ENCODE peak calls at places on chromosomes 11 and 22, in seven cellular contexts. One of them, this sample, is unnamed.

GRCh38 chr11:96341237-96342130 is 1.5 kb downstream of the MAML2 start:
- DNase-seq in upper lobe of right lung: peak
- DNase-seq in fibroblast of pulmonary artery: peak
- DNase-seq in foreskin fibroblast: no peak
- DNase-seq in H9: peak
- DNase-seq in esophagus squamous epithelium: no peak
- DNase-seq in uterus: peak
- DNase-seq in this sample: peak

GRCh38 chr11:25351091-25351803 is 854.4 kb downstream of the LUZP2 start:
- DNase-seq in fibroblast of pulmonary artery: no peak
- DNase-seq in foreskin fibroblast: no peak
- DNase-seq in esophagus squamous epithelium: no peak
- DNase-seq in H9: no peak
- DNase-seq in upper lobe of right lung: no peak
- DNase-seq in uterus: no peak
- DNase-seq in this sample: no peak

GRCh38 chr11:102843474-102843873 is at the start of gene MMP3:
- DNase-seq in upper lobe of right lung: no peak
- DNase-seq in foreskin fibroblast: peak
- DNase-seq in uterus: no peak
- DNase-seq in H9: no peak
- DNase-seq in fibroblast of pulmonary artery: no peak
- DNase-seq in esophagus squamous epithelium: no peak
- DNase-seq in this sample: no peak

GRCh38 chr11:10285148-10285802 is 8.7 kb downstream of the SBF2 start:
- DNase-seq in uterus: no peak
- DNase-seq in foreskin fibroblast: no peak
- DNase-seq in H9: no peak
- DNase-seq in fibroblast of pulmonary artery: peak
- DNase-seq in upper lobe of right lung: no peak
- DNase-seq in esophagus squamous epithelium: no peak
- DNase-seq in this sample: no peak

GRCh38 chr11:129115652-129116585 is 76.2 kb downstream of the ARHGAP32 start:
- DNase-seq in H9: no peak
- DNase-seq in fibroblast of pulmonary artery: peak
- DNase-seq in upper lobe of right lung: no peak
- DNase-seq in uterus: no peak
- DNase-seq in esophagus squamous epithelium: no peak
- DNase-seq in foreskin fibroblast: peak
- DNase-seq in this sample: no peak

GRCh38 chr22:29938285-29938693 is 55.3 kb downstream of the MTMR3 start:
- DNase-seq in esophagus squamous epithelium: no peak
- DNase-seq in H9: no peak
- DNase-seq in upper lobe of right lung: no peak
- DNase-seq in fibroblast of pulmonary artery: no peak
- DNase-seq in foreskin fibroblast: no peak
- DNase-seq in uterus: no peak
- DNase-seq in this sample: no peak

GRCh38 chr11:32891657-32892354 is 805 bp upstream of the QSER1 start:
- DNase-seq in uterus: no peak
- DNase-seq in esophagus squamous epithelium: no peak
- DNase-seq in upper lobe of right lung: no peak
- DNase-seq in foreskin fibroblast: no peak
- DNase-seq in fibroblast of pulmonary artery: peak
- DNase-seq in H9: no peak
- DNase-seq in this sample: no peak

GRCh38 chr11:105000797-105001196 is 22.2 kb downstream of the CASP5 start:
- DNase-seq in uterus: no peak
- DNase-seq in foreskin fibroblast: no peak
- DNase-seq in upper lobe of right lung: no peak
- DNase-seq in fibroblast of pulmonary artery: no peak
- DNase-seq in H9: peak
- DNase-seq in esophagus squamous epithelium: no peak
- DNase-seq in this sample: peak

GRCh38 chr22:26054846-26055245 is 114.4 kb upstream of the SEZ6L start:
- DNase-seq in esophagus squamous epithelium: no peak
- DNase-seq in upper lobe of right lung: no peak
- DNase-seq in foreskin fibroblast: no peak
- DNase-seq in fibroblast of pulmonary artery: no peak
- DNase-seq in H9: no peak
- DNase-seq in uterus: no peak
- DNase-seq in this sample: no peak

GRCh38 chr11:78313898-78314297 is 103.7 kb downstream of the GAB2 start:
- DNase-seq in fibroblast of pulmonary artery: no peak
- DNase-seq in uterus: no peak
- DNase-seq in foreskin fibroblast: peak
- DNase-seq in esophagus squamous epithelium: no peak
- DNase-seq in H9: no peak
- DNase-seq in upper lobe of right lung: peak
- DNase-seq in this sample: no peak

GRCh38 chr11:34792143-34792542 is 124.0 kb downstream of the APIP start:
- DNase-seq in H9: peak
- DNase-seq in foreskin fibroblast: no peak
- DNase-seq in esophagus squamous epithelium: no peak
- DNase-seq in uterus: no peak
- DNase-seq in fibroblast of pulmonary artery: no peak
- DNase-seq in upper lobe of right lung: no peak
- DNase-seq in this sample: no peak

GRCh38 chr11:70399681-70400112 is 1.4 kb downstream of the CTTN start:
- DNase-seq in foreskin fibroblast: peak
- DNase-seq in fibroblast of pulmonary artery: peak
- DNase-seq in H9: peak
- DNase-seq in upper lobe of right lung: peak
- DNase-seq in uterus: peak
- DNase-seq in esophagus squamous epithelium: no peak
- DNase-seq in this sample: no peak

GRCh38 chr11:1349074-1349931 is 39.9 kb upstream of the TOLLIP start:
- DNase-seq in esophagus squamous epithelium: no peak
- DNase-seq in H9: peak
- DNase-seq in foreskin fibroblast: no peak
- DNase-seq in upper lobe of right lung: peak
- DNase-seq in fibroblast of pulmonary artery: no peak
- DNase-seq in uterus: no peak
- DNase-seq in this sample: no peak

GRCh38 chr11:119258180-119258579 is 52.0 kb downstream of the CBL start:
- DNase-seq in H9: no peak
- DNase-seq in upper lobe of right lung: no peak
- DNase-seq in uterus: no peak
- DNase-seq in esophagus squamous epithelium: no peak
- DNase-seq in fibroblast of pulmonary artery: no peak
- DNase-seq in foreskin fibroblast: no peak
- DNase-seq in this sample: peak

GRCh38 chr22:19943665-19944026 is 2.0 kb upstream of the TXNRD2 start:
- DNase-seq in foreskin fibroblast: peak
- DNase-seq in esophagus squamous epithelium: no peak
- DNase-seq in H9: peak
- DNase-seq in upper lobe of right lung: peak
- DNase-seq in uterus: no peak
- DNase-seq in fibroblast of pulmonary artery: peak
- DNase-seq in this sample: no peak

GRCh38 chr22:43289976-43290663 is 53.1 kb downstream of the SCUBE1 start:
- DNase-seq in uterus: peak
- DNase-seq in H9: no peak
- DNase-seq in esophagus squamous epithelium: no peak
- DNase-seq in fibroblast of pulmonary artery: peak
- DNase-seq in foreskin fibroblast: peak
- DNase-seq in upper lobe of right lung: peak
- DNase-seq in this sample: no peak

GRCh38 chr11:104609297-104609696 is 289.0 kb downstream of the CASP12 start:
- DNase-seq in esophagus squamous epithelium: no peak
- DNase-seq in uterus: no peak
- DNase-seq in fibroblast of pulmonary artery: peak
- DNase-seq in foreskin fibroblast: peak
- DNase-seq in H9: peak
- DNase-seq in upper lobe of right lung: no peak
- DNase-seq in this sample: peak

GRCh38 chr11:77250881-77251640 is 50.4 kb downstream of the GDPD4 start:
- DNase-seq in uterus: no peak
- DNase-seq in foreskin fibroblast: peak
- DNase-seq in H9: no peak
- DNase-seq in fibroblast of pulmonary artery: peak
- DNase-seq in esophagus squamous epithelium: no peak
- DNase-seq in upper lobe of right lung: no peak
- DNase-seq in this sample: no peak

GRCh38 chr22:24975813-24976341 is 23.4 kb downstream of the KIAA1671 start:
- DNase-seq in fibroblast of pulmonary artery: peak
- DNase-seq in esophagus squamous epithelium: no peak
- DNase-seq in H9: no peak
- DNase-seq in upper lobe of right lung: no peak
- DNase-seq in uterus: peak
- DNase-seq in foreskin fibroblast: no peak
- DNase-seq in this sample: no peak

GRCh38 chr11:102513869-102514268 is 16.7 kb downstream of the MMP7 start:
- DNase-seq in esophagus squamous epithelium: no peak
- DNase-seq in foreskin fibroblast: peak
- DNase-seq in upper lobe of right lung: no peak
- DNase-seq in fibroblast of pulmonary artery: peak
- DNase-seq in uterus: peak
- DNase-seq in H9: no peak
- DNase-seq in this sample: no peak

GRCh38 chr22:46539169-46539568 is 1.7 kb upstream of the CELSR1 start:
- DNase-seq in uterus: no peak
- DNase-seq in foreskin fibroblast: no peak
- DNase-seq in H9: no peak
- DNase-seq in fibroblast of pulmonary artery: no peak
- DNase-seq in upper lobe of right lung: peak
- DNase-seq in esophagus squamous epithelium: no peak
- DNase-seq in this sample: no peak

GRCh38 chr22:47204002-47204979 is 441.8 kb downstream of the TBC1D22A start:
- DNase-seq in foreskin fibroblast: no peak
- DNase-seq in fibroblast of pulmonary artery: no peak
- DNase-seq in upper lobe of right lung: no peak
- DNase-seq in H9: no peak
- DNase-seq in uterus: no peak
- DNase-seq in esophagus squamous epithelium: no peak
- DNase-seq in this sample: no peak

GRCh38 chr11:93655581-93656255 is 5.8 kb upstream of the CEP295 start:
- DNase-seq in uterus: no peak
- DNase-seq in fibroblast of pulmonary artery: no peak
- DNase-seq in upper lobe of right lung: no peak
- DNase-seq in foreskin fibroblast: no peak
- DNase-seq in esophagus squamous epithelium: no peak
- DNase-seq in H9: no peak
- DNase-seq in this sample: no peak

GRCh38 chr22:25666308-25666707 is 75.7 kb upstream of the MYO18B start:
- DNase-seq in esophagus squamous epithelium: no peak
- DNase-seq in uterus: peak
- DNase-seq in foreskin fibroblast: no peak
- DNase-seq in fibroblast of pulmonary artery: peak
- DNase-seq in H9: peak
- DNase-seq in upper lobe of right lung: peak
- DNase-seq in this sample: no peak

GRCh38 chr22:20610243-20610686 is 102.9 kb downstream of the MED15 start:
- DNase-seq in fibroblast of pulmonary artery: no peak
- DNase-seq in H9: peak
- DNase-seq in uterus: no peak
- DNase-seq in esophagus squamous epithelium: no peak
- DNase-seq in upper lobe of right lung: no peak
- DNase-seq in foreskin fibroblast: no peak
- DNase-seq in this sample: no peak

GRCh38 chr11:8080674-8081590 is at the start of gene TUB:
- DNase-seq in fibroblast of pulmonary artery: no peak
- DNase-seq in foreskin fibroblast: no peak
- DNase-seq in upper lobe of right lung: no peak
- DNase-seq in uterus: peak
- DNase-seq in H9: peak
- DNase-seq in esophagus squamous epithelium: no peak
- DNase-seq in this sample: peak

GRCh38 chr11:2830030-2830812 is 55.4 kb downstream of the CDKN1C start:
- DNase-seq in fibroblast of pulmonary artery: no peak
- DNase-seq in foreskin fibroblast: no peak
- DNase-seq in uterus: no peak
- DNase-seq in esophagus squamous epithelium: no peak
- DNase-seq in H9: no peak
- DNase-seq in upper lobe of right lung: peak
- DNase-seq in this sample: no peak

GRCh38 chr11:97454988-97455387 is 1065.2 kb downstream of the JRKL start:
- DNase-seq in fibroblast of pulmonary artery: peak
- DNase-seq in H9: no peak
- DNase-seq in uterus: no peak
- DNase-seq in esophagus squamous epithelium: no peak
- DNase-seq in foreskin fibroblast: no peak
- DNase-seq in upper lobe of right lung: no peak
- DNase-seq in this sample: no peak
- TF ChIP-seq CTCF in fibroblast of pulmonary artery: peak
- TF ChIP-seq CTCF in H9: peak
- TF ChIP-seq CTCF in uterus: no peak
- TF ChIP-seq CTCF in esophagus squamous epithelium: no peak
- TF ChIP-seq CTCF in foreskin fibroblast: no peak
- TF ChIP-seq CTCF in upper lobe of right lung: peak
- TF ChIP-seq CTCF in this sample: no peak

DNA sequence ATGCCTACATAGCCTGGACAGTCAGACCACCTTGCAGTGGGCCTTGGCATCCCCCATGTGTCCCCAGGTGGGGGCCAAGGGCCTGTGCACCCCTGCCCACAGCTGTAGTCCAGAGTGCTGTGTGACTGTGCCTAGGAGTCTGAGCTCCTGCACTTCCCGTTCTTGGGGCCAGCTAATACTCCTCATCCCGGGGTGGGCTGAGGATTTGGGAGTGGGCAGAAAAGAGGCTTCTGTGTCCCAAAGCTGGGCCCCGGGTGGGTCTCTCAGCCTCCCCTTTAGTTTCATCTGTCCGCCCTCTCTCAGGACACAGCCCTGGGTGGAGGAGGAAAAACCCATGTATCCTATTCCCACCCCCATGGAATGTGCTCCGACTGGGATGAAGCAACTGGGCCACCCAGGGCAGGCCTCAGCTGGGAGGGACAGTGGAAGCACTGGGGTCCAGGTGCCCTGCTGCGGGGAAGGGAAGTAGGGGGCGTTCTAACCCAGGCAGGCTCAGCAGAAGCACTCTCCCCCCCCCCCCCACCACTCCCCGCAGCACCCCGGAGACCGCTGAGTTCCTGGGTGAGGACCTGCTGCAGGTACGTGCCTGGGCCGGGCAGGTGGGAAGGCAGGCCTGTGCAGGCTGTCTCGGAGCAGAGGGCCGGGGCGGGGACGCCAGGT is 1.3 kb downstream of the SH3BP1 start:
- DNase-seq in H9: no peak
- DNase-seq in esophagus squamous epithelium: no peak
- DNase-seq in foreskin fibroblast: no peak
- DNase-seq in fibroblast of pulmonary artery: no peak
- DNase-seq in upper lobe of right lung: no peak
- DNase-seq in uterus: no peak
- DNase-seq in this sample: no peak
- TF ChIP-seq CTCF in H9: no peak
- TF ChIP-seq CTCF in esophagus squamous epithelium: no peak
- TF ChIP-seq CTCF in foreskin fibroblast: no peak
- TF ChIP-seq CTCF in fibroblast of pulmonary artery: no peak
- TF ChIP-seq CTCF in upper lobe of right lung: no peak
- TF ChIP-seq CTCF in uterus: no peak
- TF ChIP-seq CTCF in this sample: no peak

GRCh38 chr11:23113887-23114216 is 253.6 kb upstream of the CCDC179 start:
- DNase-seq in uterus: no peak
- DNase-seq in fibroblast of pulmonary artery: no peak
- DNase-seq in esophagus squamous epithelium: no peak
- DNase-seq in upper lobe of right lung: no peak
- DNase-seq in foreskin fibroblast: no peak
- DNase-seq in H9: no peak
- DNase-seq in this sample: no peak
- TF ChIP-seq CTCF in uterus: no peak
- TF ChIP-seq CTCF in fibroblast of pulmonary artery: no peak
- TF ChIP-seq CTCF in esophagus squamous epithelium: no peak
- TF ChIP-seq CTCF in upper lobe of right lung: no peak
- TF ChIP-seq CTCF in foreskin fibroblast: no peak
- TF ChIP-seq CTCF in H9: no peak
- TF ChIP-seq CTCF in this sample: peak

GRCh38 chr11:44701276-44701675 is 25.5 kb upstream of the TSPAN18 start:
- DNase-seq in foreskin fibroblast: no peak
- DNase-seq in H9: no peak
- DNase-seq in uterus: no peak
- DNase-seq in upper lobe of right lung: no peak
- DNase-seq in fibroblast of pulmonary artery: no peak
- DNase-seq in esophagus squamous epithelium: no peak
- DNase-seq in this sample: no peak
- TF ChIP-seq CTCF in foreskin fibroblast: no peak
- TF ChIP-seq CTCF in H9: no peak
- TF ChIP-seq CTCF in uterus: no peak
- TF ChIP-seq CTCF in upper lobe of right lung: no peak
- TF ChIP-seq CTCF in fibroblast of pulmonary artery: no peak
- TF ChIP-seq CTCF in esophagus squamous epithelium: no peak
- TF ChIP-seq CTCF in this sample: no peak

This sample was measured in activated CD8-positive, alpha-beta T cell treated with anti-CD3 and anti-CD28 coated beads for 36 hours.